ENCODE peak calls at places on chromosomes 5 and 9, in eight cellular contexts. N, Q, U, E, R, Z, T and O are unnamed samples.

GRCh38 chr9:100167176-100167575 is 68.1 kb downstream of the INVS start:
- DNase-seq in N (peak; percentile 26), Q (no peak), U (no peak), E (no peak), R (peak; percentile 45), Z (no peak), T (no peak), O (no peak)

GRCh38 chr9:10855847-10856246 is 243.0 kb upstream of the PTPRD start:
- DNase-seq in N (no peak), Q (no peak), U (no peak), E (no peak), R (peak; percentile 10), Z (no peak), T (no peak), O (peak; percentile 3)

GRCh38 chr5:154486427-154486866 is 8.4 kb upstream of the HAND1 start:
- DNase-seq in N (no peak), Q (no peak), U (no peak), E (no peak), R (no peak), Z (no peak), T (no peak), O (no peak)

GRCh38 chr5:181107699-181108098 is 23.3 kb downstream of the OR2V1 start:
- DNase-seq in N (no peak), Q (no peak), U (no peak), E (no peak), R (no peak), Z (no peak), T (no peak), O (no peak)

GRCh38 chr5:96565843-96566242 is 96.3 kb upstream of the CAST start:
- DNase-seq in N (peak; percentile 90), Q (peak; percentile 41), U (no peak), E (no peak), R (peak; percentile 84), Z (no peak), T (no peak), O (peak; percentile 70)

GRCh38 chr5:14741721-14742426 is 77.4 kb downstream of the OTULIN start:
- DNase-seq in N (no peak), Q (no peak), U (no peak), E (no peak), R (no peak), Z (no peak), T (no peak), O (no peak)

GRCh38 chr5:87246046-87246445 is 21.6 kb upstream of the RASA1 start:
- DNase-seq in N (peak; percentile 30), Q (no peak), U (no peak), E (no peak), R (no peak), Z (no peak), T (no peak), O (no peak)

GRCh38 chr9:106560540-106560939 is 302.4 kb upstream of the ZNF462 start:
- DNase-seq in N (no peak), Q (no peak), U (no peak), E (no peak), R (no peak), Z (no peak), T (no peak), O (no peak)

GRCh38 chr5:6399978-6400910 is 21.9 kb upstream of the MED10 start:
- DNase-seq in N (peak; percentile 57), Q (no peak), U (no peak), E (no peak), R (peak; percentile 29), Z (no peak), T (no peak), O (peak; percentile 63)

GRCh38 chr5:57386958-57387357 is 95.7 kb downstream of the ACTBL2 start:
- DNase-seq in N (peak; percentile 86), Q (no peak), U (no peak), E (no peak), R (peak; percentile 44), Z (no peak), T (no peak), O (peak; percentile 72)

GRCh38 chr9:82989949-82990348 is 73.0 kb downstream of the RASEF start:
- DNase-seq in N (no peak), Q (no peak), U (no peak), E (no peak), R (no peak), Z (no peak), T (no peak), O (no peak)

GRCh38 chr5:176796970-176797369 is 13.4 kb upstream of the UNC5A start:
- DNase-seq in N (no peak), Q (no peak), U (no peak), E (no peak), R (no peak), Z (no peak), T (no peak), O (no peak)

GRCh38 chr5:128197911-128198522 is 114.5 kb downstream of the SLC12A2 start:
- DNase-seq in N (no peak), Q (peak; percentile 75), U (no peak), E (no peak), R (no peak), Z (no peak), T (no peak), O (no peak)

GRCh38 chr5:78657201-78657600 is 8.6 kb upstream of the LHFPL2 start:
- DNase-seq in N (no peak), Q (no peak), U (no peak), E (no peak), R (no peak), Z (no peak), T (no peak), O (no peak)

GRCh38 chr5:35780236-35780635 is 76.5 kb upstream of the IL7R start:
- DNase-seq in N (no peak), Q (no peak), U (no peak), E (no peak), R (no peak), Z (no peak), T (no peak), O (no peak)

GRCh38 chr5:165361143-165361542 is 1855.7 kb downstream of the MAT2B start:
- DNase-seq in N (no peak), Q (no peak), U (no peak), E (no peak), R (no peak), Z (no peak), T (no peak), O (no peak)

GRCh38 chr9:133063500-133064231 is 1.9 kb downstream of the CEL start:
- DNase-seq in N (no peak), Q (no peak), U (no peak), E (no peak), R (no peak), Z (no peak), T (no peak), O (no peak)

GRCh38 chr5:5560016-5560415 is 137.5 kb downstream of the ICE1 start:
- DNase-seq in N (no peak), Q (no peak), U (no peak), E (no peak), R (no peak), Z (no peak), T (no peak), O (no peak)

DNA sequence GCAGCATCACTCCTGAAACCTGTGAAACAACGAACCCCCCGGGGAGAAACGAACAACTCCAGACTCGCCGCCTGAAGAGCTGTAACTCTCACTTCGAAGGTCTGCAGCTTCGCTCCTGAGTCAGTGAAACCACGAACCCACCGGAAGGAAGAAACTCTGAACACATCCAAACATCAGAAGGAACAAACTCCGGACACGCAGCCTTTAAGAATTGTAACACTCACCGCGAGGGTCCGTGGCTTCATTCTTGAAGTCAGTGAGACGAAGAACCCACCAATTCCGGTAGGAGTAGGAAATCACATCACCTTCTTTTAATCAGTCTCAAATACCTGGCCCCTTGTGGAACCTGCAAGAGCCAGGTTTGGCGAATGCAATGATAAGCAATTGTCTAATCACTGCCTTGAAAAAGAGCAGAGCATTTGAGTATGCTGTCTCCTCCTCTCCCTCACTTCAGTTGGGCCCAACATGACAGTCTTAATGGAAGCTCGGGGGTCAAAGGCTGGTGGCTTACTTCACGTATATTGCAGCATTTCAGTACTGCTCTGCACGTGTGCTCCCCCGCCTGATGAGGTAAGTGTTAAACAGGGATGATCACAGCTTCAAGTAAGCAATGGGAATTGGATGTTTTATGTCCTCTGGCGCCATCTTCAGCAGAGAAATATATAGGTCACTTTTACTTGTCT is 471 bp downstream of the IRGM start:
- DNase-seq in N (peak; percentile 88), Q (peak; percentile 63), U (peak; percentile 49), E (no peak), R (peak; percentile 87), Z (peak; percentile 84), T (peak; percentile 76), O (peak; percentile 92)
- H3K4me3 ChIP-seq in N (no peak overlapping the region), Q (no peak overlapping the region), U (no peak overlapping the region), E (no peak overlapping the region), R (no peak overlapping the region), Z (no peak overlapping the region), T (no peak overlapping the region), O (no peak overlapping the region)

GRCh38 chr5:169695025-169695625 is 58.0 kb downstream of the DOCK2 start:
- DNase-seq in N (peak; percentile 29), Q (peak; percentile 28), U (no peak), E (no peak), R (no peak), Z (no peak), T (no peak), O (no peak)
- TF ChIP-seq CTCF in N (no peak), Q (no peak), U (no peak), E (no peak), R (no peak), Z (no peak), T (no peak), O (no peak)

GRCh38 chr5:89300426-89300970 is 417.5 kb upstream of the MEF2C start:
- DNase-seq in N (peak; percentile 18), Q (no peak), U (no peak), E (no peak), R (no peak), Z (no peak), T (no peak), O (no peak)
- H3K4me3 ChIP-seq in N (no peak overlapping the region), Q (no peak overlapping the region), U (no peak overlapping the region), E (no peak overlapping the region), R (no peak overlapping the region), Z (no peak overlapping the region), T (no peak overlapping the region), O (no peak overlapping the region)

GRCh38 chr9:124510650-124511425 is 3.6 kb upstream of the NR5A1 start:
- DNase-seq in N (peak; percentile 21), Q (no peak), U (no peak), E (no peak), R (no peak), Z (no peak), T (no peak), O (no peak)

GRCh38 chr9:124513374-124513994 is 6.3 kb upstream of the NR5A1 start:
- DNase-seq in N (no peak), Q (no peak), U (no peak), E (no peak), R (no peak), Z (no peak), T (no peak), O (no peak)

GRCh38 chr9:124511891-124512805 is 4.9 kb upstream of the NR5A1 start:
- DNase-seq in N (no peak), Q (no peak), U (no peak), E (no peak), R (no peak), Z (no peak), T (no peak), O (no peak)

GRCh38 chr9:124512806-124513204 is 5.6 kb upstream of the NR5A1 start:
- DNase-seq in N (no peak), Q (no peak), U (no peak), E (no peak), R (no peak), Z (no peak), T (no peak), O (no peak)

DNA sequence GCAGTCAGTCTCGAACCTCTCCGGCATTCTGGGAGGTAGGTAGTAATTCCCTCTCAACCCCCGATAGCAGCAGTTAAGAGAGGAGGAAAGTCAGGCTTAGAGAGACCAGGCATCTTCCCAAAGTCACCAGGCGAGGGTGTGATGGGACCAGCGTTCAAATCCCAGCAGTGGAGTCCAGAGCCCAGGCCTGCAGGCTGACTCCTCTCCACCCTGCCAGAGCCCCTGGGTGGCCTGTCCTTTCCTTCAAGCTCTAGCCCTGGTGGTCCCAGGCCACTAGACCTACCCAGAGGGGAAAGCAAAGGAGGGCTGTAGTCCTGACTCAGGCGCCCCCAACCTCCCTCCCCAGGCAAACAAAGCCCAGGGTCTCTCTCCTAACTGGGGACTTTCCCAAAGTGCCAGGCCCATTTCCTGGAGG is 4.2 kb upstream of the NR5A1 start:
- DNase-seq in N (no peak), Q (no peak), U (no peak), E (no peak), R (no peak), Z (no peak), T (no peak), O (no peak)
- TF ChIP-seq CTCF in N (no peak), Q (no peak), U (no peak), E (no peak), R (no peak), Z (peak; percentile 12), T (no peak), O (no peak)